ENCODE peak calls at places on chromosomes 3 and 15, in nine cellular contexts. K, G, F, B, V, S, N, A and X are unnamed samples.

GRCh38 chr3:101902041-101902440 is 52.7 kb downstream of the NFKBIZ start:
- DNase-seq in B (no peak), S (no peak), N (no peak), K (no peak), V (no peak), F (no peak), G (peak; percentile 98), A (no peak), X (no peak)

GRCh38 chr3:46334911-46335478 is 18.9 kb upstream of the CCR2 start:
- DNase-seq in B (no peak), A (no peak), G (peak; percentile 68), N (no peak), V (no peak), K (no peak), F (no peak), S (no peak), X (no peak)

GRCh38 chr3:140223631-140224030 is 288.6 kb downstream of the CLSTN2 start:
- DNase-seq in V (no peak), G (peak; percentile 77), B (no peak), A (no peak), N (no peak), K (no peak), S (no peak), F (no peak), X (no peak)

GRCh38 chr3:171526146-171526545 is 65.9 kb upstream of the TNIK start:
- DNase-seq in A (no peak), G (no peak), S (no peak), B (no peak), F (no peak), N (no peak), V (no peak), K (no peak), X (no peak)

GRCh38 chr3:138594150-138594934 is at the start of gene CEP70:
- DNase-seq in K (peak; percentile 98), B (peak; percentile 97), A (peak; percentile 95), S (peak; percentile 96), V (peak; percentile 96), N (peak; percentile 97), G (peak; percentile 95), F (peak; percentile 97), X (peak; percentile 97)

GRCh38 chr3:11201246-11202024 is 47.1 kb downstream of the HRH1 start:
- DNase-seq in A (no peak), G (peak; percentile 26), N (peak; percentile 82), K (no peak), F (no peak), S (no peak), V (no peak), B (no peak), X (peak; percentile 55)

GRCh38 chr3:152474585-152474984 is 205.9 kb downstream of the MBNL1 start:
- DNase-seq in S (no peak), G (peak; percentile 39), A (peak; percentile 15), N (no peak), K (no peak), F (peak; percentile 59), V (no peak), B (no peak), X (peak; percentile 92)

GRCh38 chr3:73255609-73256029 is 194.2 kb downstream of the EBLN2 start:
- DNase-seq in B (no peak), S (no peak), V (no peak), K (no peak), A (peak; percentile 25), N (no peak), F (no peak), G (peak; percentile 94), X (peak; percentile 79)

GRCh38 chr3:129000742-129001100 is 383 bp upstream of the EFCC1 start:
- DNase-seq in G (no peak), V (no peak), F (peak; percentile 46), S (no peak), A (no peak), K (no peak), N (no peak), B (no peak), X (no peak)

GRCh38 chr15:70933411-70933810 is 40.8 kb downstream of the LRRC49 start:
- DNase-seq in G (no peak), B (no peak), V (no peak), S (no peak), A (no peak), N (no peak), F (no peak), K (no peak), X (no peak)

GRCh38 chr15:48144889-48145288 is 24.1 kb downstream of the SLC24A5 start:
- DNase-seq in G (no peak), N (no peak), V (no peak), A (no peak), F (no peak), K (no peak), S (no peak), B (no peak), X (peak; percentile 8)

GRCh38 chr15:94131875-94132274 is 99.5 kb upstream of the MCTP2 start:
- DNase-seq in F (no peak), S (no peak), B (no peak), G (no peak), K (no peak), N (no peak), A (no peak), V (no peak), X (no peak)

GRCh38 chr15:94135748-94136147 is 95.6 kb upstream of the MCTP2 start:
- DNase-seq in B (no peak), K (no peak), A (no peak), S (no peak), G (no peak), F (peak; percentile 46), N (no peak), V (no peak), X (no peak)
- TF ChIP-seq CTCF in B (no peak), K (no peak), A (peak; percentile 38), S (no peak), G (peak; percentile 10), F (peak; percentile 51), N (no peak), V (no peak), X (no peak)

GRCh38 chr15:34248190-34248589 is 23.4 kb downstream of the EMC4 start:
- DNase-seq in F (no peak), N (no peak), V (no peak), A (no peak), G (no peak), S (no peak), B (no peak), K (no peak), X (no peak)
- H3K36me3 ChIP-seq in F (no peaks in the 10 kb centered on the region), N (peaks cover 38% of the 10 kb centered on the region), V (no peaks in the 10 kb centered on the region), A (peaks cover 12% of the 10 kb centered on the region), G (no peaks in the 10 kb centered on the region), S (peaks cover 91% of the 10 kb centered on the region), B (no peaks in the 10 kb centered on the region), K (peaks cover 30% of the 10 kb centered on the region), X (peaks cover 58% of the 10 kb centered on the region)

GRCh38 chr3:22916933-22917332 is 286.2 kb upstream of the UBE2E2 start:
- DNase-seq in G (no peak), F (no peak), N (no peak), B (no peak), V (no peak), A (no peak), K (no peak), S (no peak), X (no peak)

GRCh38 chr3:22923686-22924085 is 279.4 kb upstream of the UBE2E2 start:
- DNase-seq in B (no peak), V (no peak), S (no peak), G (no peak), A (no peak), N (no peak), K (no peak), F (no peak), X (no peak)

GRCh38 chr3:22922317-22922716 is 280.8 kb upstream of the UBE2E2 start:
- DNase-seq in V (no peak), S (no peak), K (no peak), N (no peak), B (no peak), G (peak; percentile 5), A (peak; percentile 8), F (peak; percentile 10), X (no peak)
- TF ChIP-seq CTCF in V (peak; percentile 40), S (no peak), K (peak; percentile 17), N (no peak), B (no peak), G (peak; percentile 47), A (peak; percentile 53), F (peak; percentile 53), X (peak; percentile 29)

DNA sequence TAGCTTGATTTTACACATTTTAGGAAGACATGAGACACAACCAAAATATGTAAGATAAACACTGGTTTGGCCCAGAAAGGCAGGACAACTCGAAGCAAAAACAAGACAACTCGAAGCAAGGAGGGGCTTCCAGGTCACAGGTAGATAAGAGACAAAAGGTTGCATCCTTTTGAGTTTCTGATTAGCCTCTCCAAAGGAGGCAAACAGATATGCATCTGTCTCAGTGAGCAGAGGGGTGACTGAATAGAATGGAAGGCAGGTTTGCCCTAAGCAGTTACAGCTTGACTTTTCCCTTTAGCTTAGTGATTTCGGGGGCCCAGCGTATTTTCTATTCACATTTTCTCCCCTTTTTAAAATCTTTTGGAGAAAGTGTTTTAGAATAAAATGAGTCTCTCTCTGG is 74.7 kb downstream of the GLDN start:
- DNase-seq in K (no peak), B (no peak), V (no peak), N (no peak), S (no peak), G (no peak), F (no peak), A (no peak), X (no peak)
- H3K36me3 ChIP-seq in K (no peaks in the 10 kb centered on the region), B (no peaks in the 10 kb centered on the region), V (no peaks in the 10 kb centered on the region), N (peaks cover 6% of the 10 kb centered on the region), S (no peaks in the 10 kb centered on the region), G (no peaks in the 10 kb centered on the region), F (no peaks in the 10 kb centered on the region), A (no peaks in the 10 kb centered on the region), X (no peaks in the 10 kb centered on the region)

GRCh38 chr3:14425574-14426304 is 23.3 kb downstream of the SLC6A6 start:
- DNase-seq in A (no peak), G (no peak), N (no peak), B (no peak), S (peak; percentile 85), K (no peak), F (no peak), V (no peak), X (no peak)
- TF ChIP-seq CTCF in A (no peak), G (no peak), N (no peak), B (no peak), S (peak; percentile 23), K (no peak), F (no peak), V (no peak), X (no peak)

GRCh38 chr15:89116404-89116803 is 28.1 kb downstream of the ABHD2 start:
- DNase-seq in A (no peak), V (no peak), B (no peak), K (no peak), G (no peak), S (no peak), N (no peak), F (no peak), X (peak; percentile 53)
- H3K36me3 ChIP-seq in A (peaks cover 45% of the 10 kb centered on the region), V (peaks cover 6% of the 10 kb centered on the region), B (peaks cover 16% of the 10 kb centered on the region), K (peaks cover 10% of the 10 kb centered on the region), G (no peaks in the 10 kb centered on the region), S (peaks cover 53% of the 10 kb centered on the region), N (peaks cover 7% of the 10 kb centered on the region), F (no peaks in the 10 kb centered on the region), X (no peaks in the 10 kb centered on the region)